ENCODE peak calls at places on chromosomes 4 and X, in eight cellular contexts. U is ascending aorta; N is GM12865; S is activated effector memory CD4-positive, alpha-beta T cell treated with Interleukin-2 at 50 U/mL for 16 hours; B is A549; L is PC-3; G is SJCRH30; X is H9. D is an unnamed sample.

GRCh38 chrX:38215141-38215540 is 5.5 kb downstream of the SRPX start:
- DNase-seq in G (peak; percentile 12), L (peak; percentile 55), N (no peak), X (no peak), S (no peak), U (no peak), B (no peak), D (no peak)

GRCh38 chrX:129984196-129984962 is 1.9 kb downstream of the BCORL1 start:
- DNase-seq in X (peak; percentile 34), B (peak; percentile 71), G (peak; percentile 54), N (peak; percentile 25), L (no peak), U (peak; percentile 68), S (no peak), D (peak; percentile 21)

GRCh38 chr4:139761461-139761860 is 95.8 kb downstream of the MGST2 start:
- DNase-seq in X (no peak), U (no peak), S (no peak), L (peak; percentile 37), G (peak; percentile 41), B (peak; percentile 18), N (peak; percentile 29), D (peak; percentile 49)

GRCh38 chrX:3697701-3698279 is 15.7 kb downstream of the PRKX start:
- DNase-seq in B (no peak), S (no peak), L (no peak), N (peak; percentile 29), U (peak; percentile 77), X (no peak), G (peak; percentile 98), D (no peak)

GRCh38 chrX:28016823-28017222 is 35.6 kb upstream of the DCAF8L1 start:
- DNase-seq in X (no peak), L (no peak), U (no peak), G (no peak), N (no peak), S (no peak), B (no peak), D (peak; percentile 8)

GRCh38 chrX:153606503-153606902 is 7.6 kb upstream of the CCNQ start:
- DNase-seq in L (no peak), B (no peak), U (no peak), X (no peak), N (no peak), S (no peak), G (no peak), D (no peak)

GRCh38 chrX:19912-20571 is 261.1 kb upstream of the PLCXD1 start:
- DNase-seq in X (peak; percentile 27), S (no peak), G (no peak), U (no peak), L (peak; percentile 0), N (peak; percentile 1), B (no peak), D (no peak)

GRCh38 chr4:185382754-185383153 is 13.0 kb downstream of the LRP2BP start:
- DNase-seq in N (no peak), B (no peak), S (no peak), X (no peak), G (no peak), U (no peak), L (no peak), D (no peak)

GRCh38 chr4:2799444-2799911 is 6.6 kb downstream of the SH3BP2 start:
- DNase-seq in X (no peak), L (no peak), U (peak; percentile 72), B (no peak), N (no peak), S (no peak), G (no peak), D (no peak)

GRCh38 chrX:110442631-110443030 is 84.0 kb downstream of the RTL9 start:
- DNase-seq in L (peak; percentile 55), S (no peak), B (peak; percentile 46), X (peak; percentile 71), U (no peak), G (peak; percentile 75), N (peak; percentile 28), D (peak; percentile 71)

GRCh38 chr4:9946171-9946570 is 75.1 kb downstream of the SLC2A9 start:
- DNase-seq in N (no peak), L (no peak), B (no peak), G (no peak), U (no peak), S (no peak), X (no peak), D (no peak)